ENCODE peak calls at places on chromosomes 1 and 21, in seven cellular contexts. C is naive thymus-derived CD8-positive, alpha-beta T cell; R is fibroblast of mammary gland; W is stimulated activated CD8-positive, alpha-beta memory T cell treated with anti-CD3 and anti-CD28 coated beads, Interleukin-15, amount 100 ng/mL, for 24 hours; N is GM04503; G is OCI-LY7; A is AG04450. Z is an unnamed sample.

GRCh38 chr21:33587792-33588484 is 546 bp downstream of the DONSON start:
- DNase-seq in R (peak), C (no peak), W (no peak), N (no peak), A (no peak), G (peak), Z (no peak)

GRCh38 chr1:65090406-65090805 is 57.6 kb upstream of the AK4 start:
- DNase-seq in N (no peak), W (no peak), G (no peak), A (no peak), C (no peak), R (no peak), Z (no peak)

GRCh38 chr1:51982161-51982560 is 8.3 kb downstream of the RAB3B start:
- DNase-seq in N (no peak), C (no peak), W (no peak), A (no peak), R (no peak), G (no peak), Z (no peak)

GRCh38 chr1:159000627-159001026 is 9.1 kb upstream of the IFI16 start:
- DNase-seq in W (no peak), N (peak), G (no peak), R (peak), A (peak), C (no peak), Z (no peak)

GRCh38 chr1:89724369-89725015 is 91.6 kb downstream of the LRRC8C start:
- DNase-seq in G (peak), C (no peak), N (no peak), W (no peak), A (no peak), R (peak), Z (no peak)

GRCh38 chr1:67336783-67337182 is 29.1 kb downstream of the IL12RB2 start:
- DNase-seq in A (no peak), W (no peak), R (no peak), G (no peak), C (peak), N (no peak), Z (no peak)

GRCh38 chr1:77287535-77287934 is 5.7 kb downstream of the AK5 start:
- DNase-seq in W (no peak), N (no peak), G (no peak), A (no peak), R (no peak), C (no peak), Z (no peak)

GRCh38 chr1:111281411-111281810 is 9.2 kb upstream of the CHIA start:
- DNase-seq in G (no peak), W (no peak), N (no peak), R (peak), A (no peak), C (no peak), Z (no peak)

GRCh38 chr1:238624786-238625185 is 734.1 kb upstream of the ZP4 start:
- DNase-seq in A (no peak), N (no peak), C (no peak), G (no peak), W (no peak), R (no peak), Z (no peak)

GRCh38 chr1:17529381-17529780 is 10.1 kb upstream of the ARHGEF10L start:
- DNase-seq in C (no peak), G (no peak), W (no peak), N (no peak), A (no peak), R (no peak), Z (no peak)

GRCh38 chr1:212515329-212515760 is 82.6 kb downstream of the NENF start:
- DNase-seq in N (no peak), R (no peak), W (no peak), C (no peak), G (no peak), A (no peak), Z (no peak)

GRCh38 chr1:59751801-59752200 is 62.9 kb upstream of the HOOK1 start:
- DNase-seq in W (no peak), R (peak), C (no peak), G (no peak), N (no peak), A (no peak), Z (no peak)

GRCh38 chr1:168452329-168452728 is 91.5 kb downstream of the XCL2 start:
- DNase-seq in G (no peak), R (peak), C (no peak), N (no peak), W (no peak), A (no peak), Z (no peak)

GRCh38 chr1:30325999-30326398 is 397.4 kb downstream of the MATN1 start:
- DNase-seq in W (no peak), G (no peak), C (no peak), N (no peak), A (no peak), R (no peak), Z (no peak)

Z was measured in NCI-H510A.